ENCODE peak calls at places on chromosome 9, in six cellular contexts. V, F, Z, K, Y and Q are unnamed samples.

GRCh38 chr9:81648891-81649290 is 40.5 kb downstream of the TLE1 start:
- DNase-seq in V (no peak), F (no peak), Z (no peak), K (no peak), Y (no peak), Q (no peak)

GRCh38 chr9:129273136-129273895 is 95.3 kb upstream of the IER5L start:
- DNase-seq in V (no peak), F (no peak), Z (no peak), K (no peak), Y (no peak), Q (no peak)

GRCh38 chr9:121071356-121071755 is 3.4 kb upstream of the CNTRL start:
- DNase-seq in V (no peak), F (no peak), Z (no peak), K (no peak), Y (no peak), Q (no peak)

GRCh38 chr9:27433599-27434325 is 90.3 kb upstream of the IFNK start:
- DNase-seq in V (no peak), F (no peak), Z (no peak), K (peak), Y (no peak), Q (no peak)

GRCh38 chr9:126614455-126615248 is 924 bp downstream of the LMX1B start:
- DNase-seq in V (peak), F (no peak), Z (no peak), K (peak), Y (no peak), Q (no peak)

GRCh38 chr9:112170235-112170634 is 4.9 kb downstream of the SUSD1 start:
- DNase-seq in V (no peak), F (peak), Z (no peak), K (peak), Y (no peak), Q (peak)

GRCh38 chr9:125612616-125613015 is 94.4 kb downstream of the MAPKAP1 start:
- DNase-seq in V (no peak), F (no peak), Z (no peak), K (no peak), Y (no peak), Q (no peak)

GRCh38 chr9:75265525-75265972 is 177.2 kb downstream of the OSTF1 start:
- DNase-seq in V (peak), F (peak), Z (peak), K (peak), Y (peak), Q (peak)

GRCh38 chr9:86322973-86323644 is 31.1 kb downstream of the TUT7 start:
- DNase-seq in V (no peak), F (peak), Z (peak), K (no peak), Y (peak), Q (peak)

GRCh38 chr9:127402401-127403090 is 5.6 kb downstream of the SLC2A8 start:
- DNase-seq in V (no peak), F (no peak), Z (no peak), K (no peak), Y (no peak), Q (no peak)